ENCODE peak calls at places on chromosomes 3 and 15, in four cellular contexts. S is lung, R is fibroblast of lung, O is endothelial cell of umbilical vein. I is an unnamed sample. For H3K36me3, the result is how much of the 10 kb centered on the place peaks cover.

GRCh38 chr15:79394231-79394630 is 37.9 kb upstream of the MINAR1 start:
- DNase-seq in O (peak), R (peak), S (no peak), I (no peak)

GRCh38 chr15:69834256-69834655 is 263.5 kb downstream of the TLE3 start:
- DNase-seq in R (no peak), S (no peak), O (no peak), I (no peak)

GRCh38 chr3:9280477-9281219 is 31.2 kb upstream of the SRGAP3 start:
- DNase-seq in R (peak), S (no peak), O (no peak), I (peak)

GRCh38 chr15:100691321-100691720 is 88.9 kb downstream of the ASB7 start:
- DNase-seq in O (no peak), R (no peak), S (no peak), I (no peak)

GRCh38 chr15:42796955-42797779 is 60.2 kb upstream of the CDAN1 start:
- DNase-seq in O (peak), S (no peak), R (no peak), I (no peak)

GRCh38 chr3:170494766-170495165 is 76.1 kb downstream of the CLDN11 start:
- DNase-seq in O (no peak), S (no peak), R (peak), I (no peak)

GRCh38 chr15:46441294-46442062 is 806.6 kb downstream of the SQOR start:
- DNase-seq in O (no peak), R (peak), S (no peak), I (no peak)

GRCh38 chr3:168034152-168034928 is 61.4 kb downstream of the GOLIM4 start:
- DNase-seq in S (no peak), R (peak), O (no peak), I (no peak)

GRCh38 chr3:89533320-89533719 is 425.9 kb downstream of the EPHA3 start:
- DNase-seq in S (no peak), O (no peak), R (no peak), I (no peak)

GRCh38 chr3:191328963-191329653 is at the start of gene CCDC50:
- DNase-seq in S (peak), R (peak), O (peak), I (peak)

GRCh38 chr3:53970656-53971055 is 79.0 kb upstream of the SELENOK start:
- DNase-seq in S (no peak), R (no peak), O (no peak), I (no peak)

GRCh38 chr15:87219650-87220615 is 1036.6 kb downstream of the NTRK3 start:
- DNase-seq in O (no peak), R (peak), S (no peak), I (no peak)

GRCh38 chr3:63625161-63625560 is 27.3 kb upstream of the SNTN start:
- DNase-seq in S (no peak), R (peak), O (peak), I (no peak)

GRCh38 chr3:115758076-115758763 is 134.9 kb downstream of the GAP43 start:
- DNase-seq in R (peak), O (no peak), S (no peak), I (no peak)

GRCh38 chr3:46068526-46068925 is 41.2 kb upstream of the XCR1 start:
- DNase-seq in R (no peak), O (no peak), S (no peak), I (no peak)

GRCh38 chr15:84982301-84982920 is 755 bp downstream of the PDE8A start:
- DNase-seq in O (peak), S (peak), R (peak), I (peak)

GRCh38 chr3:24520101-24520495 is 25.4 kb upstream of the THRB start:
- DNase-seq in R (no peak), S (no peak), O (no peak), I (no peak)

GRCh38 chr3:113747719-113748046 is 848 bp downstream of the ATP6V1A start:
- DNase-seq in O (no peak), S (no peak), R (peak), I (no peak)

GRCh38 chr3:101963902-101964362 is 114.6 kb downstream of the NFKBIZ start:
- DNase-seq in O (peak), S (no peak), R (peak), I (no peak)

GRCh38 chr15:78716651-78717050 is 75.6 kb upstream of the CHRNB4 start:
- DNase-seq in S (no peak), O (no peak), R (peak), I (no peak)

GRCh38 chr15:40347559-40348470 is 3.0 kb upstream of the PHGR1 start:
- DNase-seq in O (no peak), R (no peak), S (no peak), I (no peak)

GRCh38 chr15:34357653-34358052 is 9.3 kb downstream of the LPCAT4 start:
- DNase-seq in O (no peak), R (no peak), S (no peak), I (no peak)

GRCh38 chr3:13192471-13193213 is 119.4 kb upstream of the IQSEC1 start:
- DNase-seq in R (no peak), S (no peak), O (no peak), I (no peak)
- TF ChIP-seq CTCF in R (no peak), S (no peak), O (peak), I (no peak)

DNA sequence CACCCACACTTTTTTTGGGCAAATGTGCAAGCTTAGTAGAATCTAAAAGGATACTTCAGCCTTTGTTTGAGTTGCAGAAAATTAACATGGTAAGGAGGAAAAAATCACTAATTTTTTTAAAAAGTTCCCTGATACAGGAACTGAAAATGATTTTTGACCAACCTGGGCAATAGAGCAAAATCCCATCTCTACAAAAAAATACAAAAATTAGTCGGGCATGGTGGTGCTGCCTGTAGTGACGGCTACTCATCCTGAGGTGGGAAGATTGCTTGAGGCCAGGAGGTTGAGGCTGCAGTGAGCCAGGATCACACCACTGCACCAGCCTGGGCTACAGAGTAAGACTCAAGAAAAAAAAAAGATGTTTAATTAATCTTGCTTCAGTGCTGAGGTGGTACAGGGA is 10.6 kb upstream of the GABPB1 start:
- DNase-seq in R (no peak), O (no peak), S (no peak), I (no peak)
- H3K36me3 ChIP-seq in R (under half), O (under half), S (under half), I (under half)

GRCh38 chr3:47440131-47440530 is 35.6 kb downstream of the SCAP start:
- DNase-seq in O (peak), R (no peak), S (no peak), I (no peak)
- TF ChIP-seq CTCF in O (peak), R (peak), S (no peak), I (no peak)

GRCh38 chr15:91872356-91873132 is 19.0 kb downstream of the SLCO3A1 start:
- DNase-seq in O (no peak), S (peak), R (no peak), I (peak)
- H3K36me3 ChIP-seq in O (under half), S (under half), R (under half), I (under half)

GRCh38 chr3:28951773-28952556 is 328.9 kb upstream of the RBMS3 start:
- DNase-seq in O (no peak), S (no peak), R (no peak), I (no peak)
- TF ChIP-seq CTCF in O (no peak), S (no peak), R (no peak), I (no peak)

DNA sequence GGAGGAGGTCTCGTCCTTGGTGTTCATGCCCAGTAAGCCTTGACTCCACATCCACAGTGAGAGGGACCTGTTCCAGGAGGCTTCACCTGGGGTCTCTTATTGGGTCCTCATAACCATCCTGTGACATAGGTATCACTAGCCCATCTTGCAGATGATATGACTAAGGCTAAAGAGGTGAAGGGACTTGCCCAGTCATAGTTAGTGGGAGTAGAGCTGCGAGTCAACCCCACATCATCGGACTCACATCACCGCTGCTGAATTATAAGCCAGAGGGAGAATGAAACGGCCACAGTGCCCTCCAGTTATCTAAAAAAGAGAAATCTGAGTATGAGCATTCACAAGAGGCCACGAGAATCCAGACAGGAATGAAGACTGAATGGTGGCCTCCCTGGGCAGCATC is 66.0 kb downstream of the MESD start:
- DNase-seq in O (no peak), R (peak), S (no peak), I (no peak)
- H3K36me3 ChIP-seq in O (under half), R (under half), S (under half), I (under half)

GRCh38 chr3:30084971-30085403 is 521.4 kb upstream of the TGFBR2 start:
- DNase-seq in R (no peak), S (no peak), O (peak), I (no peak)
- TF ChIP-seq CTCF in R (no peak), S (no peak), O (no peak), I (no peak)

GRCh38 chr3:184328516-184328915 is 8.9 kb upstream of the FAM131A start:
- DNase-seq in O (no peak), R (no peak), S (no peak), I (no peak)
- H3K36me3 ChIP-seq in O (half or more), R (half or more), S (half or more), I (half or more)

DNA sequence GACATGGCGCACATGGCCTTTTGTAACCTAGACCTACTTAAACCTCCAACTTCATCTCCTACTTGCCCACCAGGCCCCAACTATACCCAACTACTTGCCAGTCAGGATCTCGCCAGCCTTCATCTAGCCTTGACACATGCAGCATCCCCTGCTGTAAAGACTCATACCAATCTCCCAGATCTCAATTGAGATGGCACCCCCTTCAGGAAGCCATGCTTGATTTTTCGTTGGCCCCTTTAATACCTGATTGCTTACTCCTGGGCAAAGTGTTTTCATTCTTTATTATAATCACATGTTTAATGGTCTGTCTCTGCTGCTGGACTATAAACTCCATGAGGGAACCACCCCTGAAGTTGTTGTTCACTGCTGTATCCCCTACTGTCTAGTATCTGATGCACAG is 150.8 kb downstream of the SOX2 start:
- DNase-seq in O (no peak), R (no peak), S (no peak), I (no peak)
- TF ChIP-seq CTCF in O (no peak), R (no peak), S (no peak), I (no peak)